ENCODE peak calls at places on chromosomes 6 and 20, in seven cellular contexts. Z, R, J, C, Y, I and T are unnamed samples.

GRCh38 chr6:157542405-157542943 is 161.5 kb downstream of the ZDHHC14 start:
- DNase-seq in Z (no peak), R (no peak), J (peak; percentile 45), C (no peak), Y (no peak), I (no peak), T (no peak)

GRCh38 chr6:120947111-120947510 is 387.2 kb downstream of the TBC1D32 start:
- DNase-seq in Z (no peak), R (no peak), J (no peak), C (no peak), Y (no peak), I (no peak), T (no peak)

GRCh38 chr6:1860756-1861369 is 251.1 kb downstream of the FOXC1 start:
- DNase-seq in Z (no peak), R (no peak), J (no peak), C (no peak), Y (no peak), I (no peak), T (no peak)

GRCh38 chr20:3971145-3971544 is 44.2 kb downstream of the RNF24 start:
- DNase-seq in Z (peak; percentile 56), R (no peak), J (no peak), C (no peak), Y (no peak), I (no peak), T (no peak)

GRCh38 chr6:159716247-159717086 is 10.8 kb upstream of the WTAP start:
- DNase-seq in Z (no peak), R (no peak), J (peak; percentile 84), C (no peak), Y (no peak), I (no peak), T (peak; percentile 97)

GRCh38 chr20:6489361-6490154 is 277.9 kb upstream of the BMP2 start:
- DNase-seq in Z (no peak), R (no peak), J (no peak), C (no peak), Y (no peak), I (no peak), T (peak; percentile 65)

GRCh38 chr6:49563006-49563886 is 12.8 kb downstream of the C6orf141 start:
- DNase-seq in Z (no peak), R (no peak), J (no peak), C (no peak), Y (no peak), I (no peak), T (no peak)

GRCh38 chr6:85641916-85642773 is 541 bp downstream of the SYNCRIP start:
- DNase-seq in Z (peak; percentile 52), R (peak; percentile 63), J (peak; percentile 80), C (no peak), Y (peak; percentile 65), I (peak; percentile 64), T (peak; percentile 28)

GRCh38 chr6:169263836-169264608 is 10.4 kb upstream of the THBS2 start:
- DNase-seq in Z (no peak), R (peak; percentile 60), J (no peak), C (no peak), Y (no peak), I (peak; percentile 55), T (peak; percentile 73)

GRCh38 chr6:125307150-125307838 is 5.5 kb upstream of the HDDC2 start:
- DNase-seq in Z (no peak), R (no peak), J (no peak), C (no peak), Y (no peak), I (no peak), T (peak; percentile 74)

GRCh38 chr6:43944908-43945777 is 175.1 kb downstream of the VEGFA start:
- DNase-seq in Z (no peak), R (no peak), J (no peak), C (no peak), Y (no peak), I (no peak), T (no peak)

GRCh38 chr20:58709013-58709702 is 16.6 kb downstream of the NPEPL1 start:
- DNase-seq in Z (no peak), R (peak; percentile 5), J (no peak), C (no peak), Y (no peak), I (no peak), T (no peak)

GRCh38 chr6:96947055-96947454 is 22.5 kb downstream of the KLHL32 start:
- DNase-seq in Z (no peak), R (no peak), J (no peak), C (no peak), Y (no peak), I (no peak), T (no peak)

GRCh38 chr20:4216866-4217265 is 201.5 kb upstream of the RNF24 start:
- DNase-seq in Z (no peak), R (no peak), J (no peak), C (no peak), Y (no peak), I (peak; percentile 22), T (no peak)

GRCh38 chr6:45376310-45377040 is 1.3 kb downstream of the SUPT3H start:
- DNase-seq in Z (peak; percentile 50), R (no peak), J (no peak), C (no peak), Y (no peak), I (no peak), T (no peak)

GRCh38 chr6:151285121-151285520 is 45.4 kb downstream of the AKAP12 start:
- DNase-seq in Z (peak; percentile 90), R (no peak), J (no peak), C (no peak), Y (no peak), I (no peak), T (peak; percentile 22)

GRCh38 chr6:2073476-2073875 is 171.9 kb downstream of the GMDS start:
- DNase-seq in Z (no peak), R (no peak), J (no peak), C (no peak), Y (no peak), I (no peak), T (no peak)

GRCh38 chr6:62891065-62891647 is 320.1 kb upstream of the FKBP1C start:
- DNase-seq in Z (no peak), R (no peak), J (no peak), C (no peak), Y (no peak), I (no peak), T (peak; percentile 5)

GRCh38 chr20:10536531-10536930 is 101.4 kb downstream of the SLX4IP start:
- DNase-seq in Z (peak; percentile 41), R (no peak), J (no peak), C (no peak), Y (no peak), I (no peak), T (peak; percentile 39)

GRCh38 chr6:108560463-108561308 is at the start of gene FOXO3:
- DNase-seq in Z (peak; percentile 90), R (peak; percentile 93), J (peak; percentile 97), C (peak; percentile 63), Y (peak; percentile 94), I (peak; percentile 93), T (peak; percentile 74)

GRCh38 chr6:127812985-127813681 is 87.7 kb downstream of the THEMIS start:
- DNase-seq in Z (no peak), R (no peak), J (no peak), C (no peak), Y (no peak), I (no peak), T (no peak)

GRCh38 chr6:20119446-20119845 is 92.8 kb downstream of the MBOAT1 start:
- DNase-seq in Z (no peak), R (no peak), J (no peak), C (no peak), Y (no peak), I (no peak), T (no peak)

GRCh38 chr6:28206527-28207243 is 18.4 kb upstream of the ZSCAN9 start:
- DNase-seq in Z (no peak), R (no peak), J (no peak), C (no peak), Y (no peak), I (no peak), T (no peak)
- H3K4me3 ChIP-seq in Z (peak overlapping the region; percentile 33), R (peak overlapping the region; percentile 54), J (no peak overlapping the region), C (no peak overlapping the region), Y (no peak overlapping the region), I (no peak overlapping the region), T (no peak overlapping the region)

GRCh38 chr6:110645685-110646418 is 169.4 kb downstream of the CDK19 start:
- DNase-seq in Z (no peak), R (no peak), J (no peak), C (no peak), Y (no peak), I (no peak), T (no peak)

GRCh38 chr6:110646951-110647910 is 168.0 kb downstream of the CDK19 start:
- DNase-seq in Z (no peak), R (no peak), J (no peak), C (no peak), Y (no peak), I (no peak), T (no peak)

GRCh38 chr6:110643175-110643574 is 166.8 kb upstream of the SLC22A16 start:
- DNase-seq in Z (no peak), R (no peak), J (no peak), C (no peak), Y (no peak), I (no peak), T (no peak)

GRCh38 chr6:110649704-110650103 is 165.6 kb downstream of the CDK19 start:
- DNase-seq in Z (no peak), R (no peak), J (no peak), C (no peak), Y (no peak), I (no peak), T (no peak)

GRCh38 chr6:110646419-110646698 is 168.9 kb downstream of the CDK19 start:
- DNase-seq in Z (no peak), R (no peak), J (no peak), C (no peak), Y (no peak), I (no peak), T (no peak)
- H3K4me3 ChIP-seq in Z (no peak overlapping the region), R (no peak overlapping the region), J (no peak overlapping the region), C (no peak overlapping the region), Y (no peak overlapping the region), I (no peak overlapping the region), T (no peak overlapping the region)

GRCh38 chr6:11778042-11778441 is 561 bp downstream of the ADTRP start:
- DNase-seq in Z (no peak), R (no peak), J (no peak), C (no peak), Y (no peak), I (no peak), T (no peak)

GRCh38 chr6:11779308-11780096 is 899 bp upstream of the ADTRP start:
- DNase-seq in Z (no peak), R (no peak), J (no peak), C (no peak), Y (no peak), I (no peak), T (no peak)

GRCh38 chr6:11780097-11780428 is 1.5 kb upstream of the ADTRP start:
- DNase-seq in Z (no peak), R (no peak), J (no peak), C (no peak), Y (no peak), I (no peak), T (no peak)

GRCh38 chr6:11775791-11776409 is 2.7 kb downstream of the ADTRP start:
- DNase-seq in Z (no peak), R (no peak), J (no peak), C (no peak), Y (no peak), I (no peak), T (no peak)

GRCh38 chr6:11778648-11779307 is at the start of gene ADTRP:
- DNase-seq in Z (no peak), R (no peak), J (no peak), C (no peak), Y (no peak), I (no peak), T (no peak)
- H3K4me3 ChIP-seq in Z (no peak within 1 kb of the TSS), R (no peak within 1 kb of the TSS), J (no peak within 1 kb of the TSS), C (no peak within 1 kb of the TSS), Y (no peak within 1 kb of the TSS), I (no peak within 1 kb of the TSS), T (no peak within 1 kb of the TSS)

GRCh38 chr6:163490826-163491577 is 76.5 kb downstream of the QKI start:
- DNase-seq in Z (peak; percentile 63), R (peak; percentile 70), J (peak; percentile 68), C (peak; percentile 5), Y (peak; percentile 50), I (peak; percentile 40), T (peak; percentile 52)
- H3K4me3 ChIP-seq in Z (no peak overlapping the region), R (peak overlapping the region; percentile 13), J (no peak overlapping the region), C (no peak overlapping the region), Y (no peak overlapping the region), I (no peak overlapping the region), T (no peak overlapping the region)